ENCODE peak calls at places on chromosomes 6 and 20, in six cellular contexts. C is stomach, W is uterus, F is adrenal gland, N is suprapubic skin, V is spleen. I is an unnamed sample.

GRCh38 chr6:43972915-43973304 is 154.3 kb downstream of the MRPL14 start:
- DNase-seq in F (peak), C (peak), V (no peak), N (no peak), W (peak), I (peak)

GRCh38 chr6:124223596-124223995 is 419.9 kb downstream of the NKAIN2 start:
- DNase-seq in N (no peak), W (no peak), V (no peak), F (no peak), C (no peak), I (no peak)

GRCh38 chr6:95248501-95248900 is 328.8 kb upstream of the MANEA start:
- DNase-seq in N (no peak), C (no peak), V (no peak), W (no peak), F (no peak), I (no peak)

GRCh38 chr6:157953580-157954091 is 28.0 kb upstream of the SYNJ2 start:
- DNase-seq in W (no peak), V (no peak), F (no peak), N (no peak), C (no peak), I (peak)

GRCh38 chr20:23192469-23192868 is 106.3 kb upstream of the CD93 start:
- DNase-seq in W (no peak), N (no peak), V (no peak), C (no peak), F (no peak), I (no peak)

GRCh38 chr6:166179704-166180103 is 12.1 kb upstream of the TBXT start:
- DNase-seq in F (no peak), W (no peak), N (no peak), C (no peak), V (no peak), I (no peak)

GRCh38 chr6:6753301-6753700 is 164.8 kb downstream of the LY86 start:
- DNase-seq in C (no peak), F (no peak), W (no peak), V (no peak), N (no peak), I (no peak)

GRCh38 chr20:38790210-38791053 is 15.1 kb upstream of the PPP1R16B start:
- DNase-seq in V (no peak), C (no peak), F (no peak), W (no peak), N (no peak), I (no peak)

GRCh38 chr20:36128463-36129176 is 25.9 kb upstream of the EPB41L1 start:
- DNase-seq in N (no peak), W (no peak), F (peak), C (no peak), V (no peak), I (no peak)

GRCh38 chr6:29757701-29758293 is 34.6 kb downstream of the HLA-F start:
- DNase-seq in V (no peak), N (no peak), C (no peak), F (no peak), W (no peak), I (no peak)

GRCh38 chr6:26202201-26202611 is 115.0 kb downstream of the HFE start:
- DNase-seq in C (no peak), W (no peak), N (no peak), V (no peak), F (no peak), I (no peak)

GRCh38 chr6:37188962-37189510 is 19.1 kb downstream of the PIM1 start:
- DNase-seq in W (no peak), F (no peak), C (no peak), N (no peak), V (no peak), I (no peak)

GRCh38 chr6:35804996-35805736 is at the start of gene LHFPL5:
- DNase-seq in W (no peak), F (no peak), V (peak), C (peak), N (no peak), I (no peak)

GRCh38 chr6:137353346-137353745 is 134.2 kb upstream of the IFNGR1 start:
- DNase-seq in F (no peak), W (no peak), V (no peak), C (no peak), N (no peak), I (no peak)

GRCh38 chr20:36784900-36785299 is 11.3 kb upstream of the DSN1 start:
- DNase-seq in W (peak), F (peak), C (no peak), N (no peak), V (no peak), I (no peak)

GRCh38 chr20:38842558-38842981 is 37.1 kb downstream of the PPP1R16B start:
- DNase-seq in V (peak), F (no peak), W (no peak), N (no peak), C (peak), I (no peak)

GRCh38 chr6:163263998-163264661 is 150.4 kb upstream of the QKI start:
- DNase-seq in C (peak), V (no peak), F (no peak), N (no peak), W (no peak), I (no peak)

GRCh38 chr6:27747637-27748036 is 164.6 kb downstream of the OR2B2 start:
- DNase-seq in W (no peak), F (no peak), V (no peak), C (no peak), N (no peak), I (no peak)

GRCh38 chr6:138105880-138106664 is 1.1 kb downstream of the PERP start:
- DNase-seq in C (no peak), F (no peak), W (no peak), N (no peak), V (no peak), I (no peak)

GRCh38 chr6:88480822-88481221 is 314.7 kb upstream of the CNR1 start:
- DNase-seq in F (no peak), V (no peak), N (no peak), C (no peak), W (no peak), I (no peak)

GRCh38 chr20:63283397-63284082 is 9.4 kb upstream of the COL20A1 start:
- DNase-seq in F (no peak), W (no peak), C (no peak), V (no peak), N (no peak), I (no peak)
- H3K4me3 ChIP-seq in F (no peak), W (no peak), C (no peak), V (no peak), N (no peak), I (no peak)

GRCh38 chr6:1611572-1612385 is 2.1 kb downstream of the FOXC1 start:
- DNase-seq in N (no peak), C (no peak), W (no peak), V (no peak), F (no peak), I (no peak)
- TF ChIP-seq CTCF in N (no peak), C (no peak), W (no peak), V (no peak), F (no peak), I (no peak)

GRCh38 chr6:108848116-108848868 is at the start of gene ARMC2:
- DNase-seq in V (peak), C (peak), N (peak), F (peak), W (peak), I (peak)
- TF ChIP-seq POLR2A in V (no peak), C (no peak), N (peak), F (peak), W (peak), I (peak)

GRCh38 chr6:16321341-16321710 is 82.9 kb downstream of the GMPR start:
- DNase-seq in V (no peak), N (no peak), F (no peak), W (no peak), C (no peak), I (peak)

GRCh38 chr6:16319813-16320532 is 81.6 kb downstream of the GMPR start:
- DNase-seq in F (peak), C (peak), W (peak), V (peak), N (no peak), I (peak)

GRCh38 chr6:16321826-16322225 is 83.4 kb downstream of the GMPR start:
- DNase-seq in W (no peak), F (no peak), C (no peak), N (no peak), V (no peak), I (peak)

GRCh38 chr6:16318953-16319720 is 80.8 kb downstream of the GMPR start:
- DNase-seq in F (no peak), W (peak), V (no peak), C (no peak), N (no peak), I (no peak)

DNA sequence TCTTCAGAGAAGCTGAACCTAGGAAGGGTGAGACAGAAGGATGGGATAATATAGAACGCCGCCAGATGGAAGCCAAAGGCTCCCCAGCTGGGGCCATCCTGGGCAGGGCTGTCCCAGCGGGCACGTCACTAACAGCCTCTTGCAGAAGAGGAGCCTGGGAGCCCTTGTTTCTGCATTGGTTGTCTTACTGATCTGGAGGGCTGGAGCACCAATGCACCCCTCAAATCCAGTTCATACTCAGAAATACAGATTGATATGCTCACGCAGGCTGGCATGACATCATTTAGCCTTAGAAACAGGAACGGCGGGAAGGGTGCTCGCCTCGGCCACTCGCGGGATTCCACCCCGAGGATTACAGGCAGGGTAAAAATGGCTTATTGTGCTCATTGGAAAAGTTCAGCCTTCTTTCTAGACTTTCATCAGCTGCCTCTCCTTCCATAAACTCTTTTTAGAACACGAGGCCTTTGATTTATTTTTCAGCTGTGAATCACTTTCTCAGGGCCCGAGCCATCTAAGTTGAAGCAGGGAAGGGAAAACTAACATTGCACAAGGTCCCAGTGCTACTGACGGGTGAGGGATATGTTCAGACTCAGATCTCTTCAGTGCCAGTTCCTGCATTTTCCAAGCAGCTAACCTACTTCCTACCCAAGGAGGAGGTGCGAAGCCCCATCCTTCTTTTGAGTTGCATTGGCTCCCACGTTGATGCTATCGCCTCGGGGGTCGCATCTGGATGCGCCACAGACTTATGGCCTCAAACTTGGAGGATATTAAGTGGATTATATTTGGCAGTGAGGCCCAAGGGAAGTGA is 82.3 kb downstream of the GMPR start:
- DNase-seq in W (peak), C (no peak), F (peak), V (no peak), N (no peak), I (peak)
- H3K4me3 ChIP-seq in W (no peak), C (peak), F (no peak), V (no peak), N (peak), I (no peak)

DNA sequence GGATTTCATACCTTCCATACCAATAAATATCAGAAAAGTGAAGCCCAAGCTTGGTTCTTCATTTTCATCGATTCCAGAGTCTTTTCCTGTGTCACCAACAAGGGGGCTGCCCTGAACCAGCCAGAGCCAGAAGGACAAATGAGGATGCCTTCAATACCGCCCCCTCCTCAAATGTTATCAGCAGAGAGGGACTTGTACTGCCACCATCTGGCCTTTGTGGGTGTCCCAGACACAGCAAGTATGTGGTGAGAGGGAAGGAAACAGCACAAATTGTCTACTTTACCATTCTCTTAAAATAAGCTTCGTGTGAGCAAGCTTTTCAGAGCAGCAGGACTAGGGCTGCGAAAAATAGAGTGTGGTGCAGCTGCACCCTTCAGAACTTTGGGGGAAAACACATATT is 165.3 kb downstream of the SOBP start:
- DNase-seq in V (no peak), W (no peak), F (no peak), N (no peak), C (no peak), I (no peak)
- TF ChIP-seq CTCF in V (peak), W (no peak), F (no peak), N (no peak), C (no peak), I (no peak)

DNA sequence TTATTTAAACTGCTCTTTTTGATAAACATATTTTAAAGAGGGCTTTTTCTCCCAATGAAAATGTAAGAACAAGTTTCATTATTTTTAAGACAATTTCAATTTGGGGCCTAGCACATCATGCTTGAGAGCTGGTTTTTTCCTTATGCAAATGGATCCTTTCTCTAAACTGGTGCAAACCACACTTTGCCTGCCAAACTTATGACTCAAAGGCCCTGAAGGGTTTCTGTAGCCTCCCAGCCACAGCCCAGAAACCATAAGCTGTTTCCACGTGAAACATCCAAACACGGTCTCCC is 451 bp upstream of the HSF2 start:
- DNase-seq in V (no peak), W (no peak), N (no peak), C (no peak), F (no peak), I (no peak)
- TF ChIP-seq POLR2A in V (no peak), W (no peak), N (peak), C (no peak), F (no peak), I (no peak)